ENCODE peak calls at places on chromosomes 2 and 18, in seven cellular contexts. Y is PC-3, Z is A673, F is pancreas, E is tibial nerve, O is mesendoderm, N is body of pancreas. L is an unnamed sample.

GRCh38 chr2:71513721-71514120 is 60.4 kb downstream of the DYSF start:
- DNase-seq in E (no peak), F (no peak), Y (no peak), N (no peak), Z (no peak), O (no peak), L (no peak)

GRCh38 chr2:209817818-209818420 is 46.3 kb downstream of the UNC80 start:
- DNase-seq in N (no peak), Z (no peak), E (no peak), O (peak; percentile 69), F (no peak), Y (no peak), L (no peak)

GRCh38 chr18:34744569-34744968 is 34.5 kb downstream of the DTNA start:
- DNase-seq in Y (no peak), N (no peak), E (no peak), Z (no peak), F (no peak), O (no peak), L (no peak)

GRCh38 chr2:17830053-17831034 is 14.1 kb downstream of the MSGN1 start:
- DNase-seq in E (peak; percentile 54), Z (peak; percentile 95), Y (peak; percentile 34), O (peak; percentile 97), F (peak; percentile 69), N (peak; percentile 52), L (peak; percentile 72)

GRCh38 chr18:37524139-37524538 is 41.5 kb downstream of the CELF4 start:
- DNase-seq in E (no peak), Z (no peak), F (no peak), Y (no peak), N (no peak), O (no peak), L (no peak)

GRCh38 chr18:56542488-56542887 is 95.9 kb downstream of the TXNL1 start:
- DNase-seq in N (no peak), Y (no peak), O (peak; percentile 6), Z (peak; percentile 18), F (no peak), E (no peak), L (no peak)

GRCh38 chr2:169963786-169964185 is 136.5 kb downstream of the UBR3 start:
- DNase-seq in N (no peak), O (no peak), E (no peak), Z (no peak), F (no peak), Y (no peak), L (no peak)

GRCh38 chr18:26555804-26556553 is 7.6 kb upstream of the KCTD1 start:
- DNase-seq in Z (no peak), N (no peak), Y (no peak), F (no peak), E (no peak), O (no peak), L (no peak)

GRCh38 chr2:151973901-151974199 is 125.0 kb downstream of the CACNB4 start:
- DNase-seq in Y (no peak), N (no peak), Z (no peak), F (no peak), O (peak; percentile 70), E (peak; percentile 12), L (peak; percentile 44)

GRCh38 chr2:45984896-45985488 is 312.2 kb upstream of the EPAS1 start:
- DNase-seq in E (no peak), O (no peak), N (no peak), F (no peak), Z (no peak), Y (no peak), L (no peak)

GRCh38 chr2:124145982-124146381 is 120.9 kb downstream of the CNTNAP5 start:
- DNase-seq in F (no peak), N (no peak), E (no peak), Y (no peak), O (no peak), Z (no peak), L (no peak)

GRCh38 chr2:216107760-216108159 is 1.4 kb upstream of the XRCC5 start:
- DNase-seq in E (no peak), Z (no peak), O (peak; percentile 63), F (no peak), N (no peak), Y (no peak), L (no peak)

GRCh38 chr2:31296641-31297287 is 62.8 kb downstream of the EHD3 start:
- DNase-seq in O (no peak), Y (no peak), E (no peak), Z (no peak), N (no peak), F (no peak), L (no peak)

GRCh38 chr2:140597836-140598235 is 1533.0 kb downstream of the LRP1B start:
- DNase-seq in N (no peak), Y (no peak), Z (no peak), F (no peak), E (no peak), O (peak; percentile 55), L (no peak)

GRCh38 chr2:238286551-238286950 is 1.9 kb downstream of the PER2 start:
- DNase-seq in N (peak; percentile 93), Z (no peak), O (no peak), Y (peak; percentile 73), F (peak; percentile 86), E (peak; percentile 72), L (no peak)

GRCh38 chr2:24763843-24764242 is 29.3 kb downstream of the PTRHD1 start:
- DNase-seq in O (no peak), N (no peak), Y (no peak), E (no peak), Z (no peak), F (no peak), L (no peak)
- H3K27ac ChIP-seq in O (no peak overlapping the region), N (no peak overlapping the region), Y (no peak overlapping the region), E (no peak overlapping the region), Z (no peak overlapping the region), F (no peak overlapping the region), L (no peak overlapping the region)

GRCh38 chr18:31206064-31206463 is 43.4 kb upstream of the DSC1 start:
- DNase-seq in Y (peak; percentile 20), O (no peak), F (no peak), Z (no peak), E (no peak), N (no peak), L (no peak)
- H3K27ac ChIP-seq in Y (peak overlapping the region; percentile 91), O (no peak overlapping the region), F (peak overlapping the region; percentile 41), Z (no peak overlapping the region), E (no peak overlapping the region), N (peak overlapping the region; percentile 60), L (no peak overlapping the region)

DNA sequence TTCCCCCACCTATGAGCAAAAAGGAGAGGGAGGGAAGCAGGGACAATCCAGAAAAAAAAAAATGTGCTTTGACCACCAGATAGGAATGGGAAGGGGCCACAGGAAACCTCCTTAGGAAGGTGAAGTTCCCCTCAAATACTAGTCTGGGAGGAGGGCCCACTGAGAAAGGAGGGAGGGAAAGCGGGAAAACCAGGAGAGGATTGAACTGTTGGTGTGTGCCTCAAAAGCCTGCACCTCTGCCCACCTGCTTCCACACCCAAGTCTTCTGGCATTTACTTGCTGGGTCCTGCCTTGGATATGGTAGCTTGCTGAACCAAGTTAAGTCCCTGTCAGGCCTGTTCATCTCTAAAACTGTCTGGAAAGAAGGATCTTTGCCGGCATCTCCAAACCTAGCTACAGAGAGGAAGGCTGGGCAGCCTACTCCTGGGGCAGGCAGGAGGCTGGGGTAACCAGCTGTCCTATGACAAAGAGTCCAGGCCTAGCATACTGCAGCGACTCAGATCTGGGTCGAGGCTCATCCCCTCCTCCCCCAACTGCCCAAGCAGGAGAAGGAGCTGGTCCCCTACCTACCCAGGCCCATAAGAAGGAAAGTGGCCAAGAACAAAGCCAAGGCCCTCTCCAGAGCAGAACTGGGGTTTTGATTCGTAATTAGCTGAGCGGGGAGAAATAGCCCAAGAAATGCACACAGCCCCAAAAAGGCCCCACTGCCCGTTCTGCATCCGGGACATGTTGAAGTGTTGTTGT is 3.0 kb downstream of the EN1 start:
- DNase-seq in F (no peak), N (no peak), Y (no peak), Z (no peak), E (no peak), O (peak; percentile 40), L (no peak)
- H3K27ac ChIP-seq in F (no peak overlapping the region), N (no peak overlapping the region), Y (no peak overlapping the region), Z (no peak overlapping the region), E (no peak overlapping the region), O (no peak overlapping the region), L (no peak overlapping the region)

GRCh38 chr2:25274868-25275574 is 66.7 kb downstream of the DNMT3A start:
- DNase-seq in Z (no peak), F (no peak), Y (no peak), O (no peak), N (no peak), E (no peak), L (no peak)
- H3K27ac ChIP-seq in Z (peak overlapping the region; percentile 53), F (no peak overlapping the region), Y (no peak overlapping the region), O (no peak overlapping the region), N (no peak overlapping the region), E (no peak overlapping the region), L (peak overlapping the region; percentile 80)

GRCh38 chr18:50656841-50657470 is 97.1 kb downstream of the MAPK4 start:
- DNase-seq in Z (no peak), Y (no peak), E (no peak), F (no peak), O (peak; percentile 52), N (no peak), L (no peak)
- H3K27ac ChIP-seq in Z (no peak overlapping the region), Y (no peak overlapping the region), E (no peak overlapping the region), F (no peak overlapping the region), O (no peak overlapping the region), N (no peak overlapping the region), L (no peak overlapping the region)

DNA sequence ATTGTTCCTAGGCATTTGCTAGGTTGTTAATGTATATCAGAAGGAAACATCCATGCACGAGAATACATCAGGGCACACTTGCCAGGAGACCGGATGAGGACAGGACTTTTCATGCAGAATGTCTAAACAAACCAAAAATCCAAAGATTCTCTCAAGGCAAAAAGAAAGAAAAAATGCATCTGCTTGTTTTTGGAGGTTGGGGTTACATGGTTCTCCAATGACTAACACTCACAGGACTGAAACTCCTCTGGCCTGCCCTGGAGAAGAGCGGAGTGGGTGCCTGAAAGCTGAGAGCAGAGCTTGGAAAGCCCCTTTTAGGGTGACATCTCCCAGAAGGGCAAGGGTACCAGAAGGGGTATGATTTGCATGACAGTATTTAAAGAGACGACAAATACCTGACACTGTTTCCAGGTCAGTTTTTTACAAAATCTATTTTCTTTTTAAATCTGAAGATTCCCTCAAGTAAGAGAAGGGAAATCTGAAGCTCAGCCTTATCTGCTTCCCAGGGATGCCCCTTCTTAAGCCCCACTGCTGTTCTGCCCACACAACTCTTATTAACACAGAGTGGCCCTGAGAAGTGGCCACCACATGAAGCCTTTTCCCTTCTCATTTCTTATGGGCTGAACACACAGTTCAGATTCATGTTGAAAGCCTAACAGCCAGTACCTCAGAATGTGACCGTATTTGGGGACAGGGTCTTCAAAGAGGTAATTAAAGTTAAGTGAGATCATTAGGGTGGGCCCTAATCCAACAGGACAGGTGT is 216.4 kb downstream of the STK39 start:
- DNase-seq in Z (no peak), F (no peak), N (no peak), E (no peak), O (no peak), Y (no peak), L (no peak)
- H3K27ac ChIP-seq in Z (no peak overlapping the region), F (no peak overlapping the region), N (no peak overlapping the region), E (no peak overlapping the region), O (no peak overlapping the region), Y (no peak overlapping the region), L (no peak overlapping the region)

L was measured in substantia nigra.